ENCODE peak calls at places on chromosomes 1 and 21, in nine cellular contexts. D is CD8-positive, alpha-beta T cell; F is heart right ventricle; J is right atrium auricular region; R is RWPE1; L is Panc1; V is body of pancreas; H is cardiac muscle cell; X is tibial nerve. Y is an unnamed sample.

GRCh38 chr1:244353572-244354091 is 98.1 kb downstream of the ADSS2 start:
- DNase-seq in J (peak), R (peak), H (peak), D (no peak), F (peak), V (no peak), L (peak), X (peak), Y (peak)

GRCh38 chr1:66250483-66250882 is 283.5 kb upstream of the SGIP1 start:
- DNase-seq in F (no peak), X (no peak), J (no peak), D (no peak), V (no peak), H (peak), R (no peak), L (no peak), Y (no peak)

GRCh38 chr1:160362168-160362941 is 4.5 kb upstream of the NHLH1 start:
- DNase-seq in H (peak), F (no peak), D (no peak), X (no peak), R (no peak), L (no peak), J (peak), V (no peak), Y (no peak)

GRCh38 chr1:161096514-161096913 is 1.6 kb upstream of the KLHDC9 start:
- DNase-seq in H (peak), R (peak), V (no peak), J (peak), X (peak), L (no peak), D (no peak), F (no peak), Y (no peak)

GRCh38 chr1:50959303-50959912 is 659 bp downstream of the FAF1 start:
- DNase-seq in F (no peak), D (no peak), L (no peak), J (no peak), V (no peak), X (peak), H (peak), R (peak), Y (no peak)

GRCh38 chr1:118113261-118113660 is 71.8 kb downstream of the SPAG17 start:
- DNase-seq in R (peak), X (no peak), H (no peak), D (no peak), V (no peak), F (no peak), J (no peak), L (no peak), Y (no peak)

GRCh38 chr1:20634594-20635084 is 1.4 kb downstream of the PINK1 start:
- DNase-seq in F (peak), L (no peak), H (peak), R (peak), X (no peak), D (peak), J (no peak), V (peak), Y (peak)

GRCh38 chr1:201444792-201445191 is 23.3 kb upstream of the TNNI1 start:
- DNase-seq in D (no peak), R (no peak), H (peak), X (no peak), F (no peak), V (no peak), J (no peak), L (no peak), Y (no peak)

GRCh38 chr21:44011123-44011773 is 861 bp upstream of the TRAPPC10 start:
- DNase-seq in X (no peak), D (no peak), F (no peak), L (no peak), R (no peak), J (no peak), V (no peak), H (no peak), Y (no peak)

GRCh38 chr1:210292276-210292851 is 36.3 kb upstream of the HHAT start:
- DNase-seq in F (peak), R (peak), X (peak), L (no peak), V (peak), J (peak), H (no peak), D (peak), Y (peak)

GRCh38 chr1:180912801-180913616 is at the start of gene KIAA1614:
- DNase-seq in V (no peak), L (no peak), R (peak), X (no peak), F (peak), J (no peak), H (peak), D (no peak), Y (peak)

GRCh38 chr1:28354121-28354520 is 15.4 kb upstream of the PHACTR4 start:
- DNase-seq in V (no peak), L (no peak), H (peak), F (no peak), D (no peak), R (no peak), J (no peak), X (no peak), Y (no peak)

GRCh38 chr1:23598424-23598823 is 39.1 kb upstream of the ID3 start:
- DNase-seq in D (no peak), X (no peak), H (no peak), F (no peak), V (no peak), J (no peak), L (no peak), R (no peak), Y (no peak)

GRCh38 chr1:79899914-79900313 is 893.4 kb upstream of the ADGRL4 start:
- DNase-seq in X (no peak), F (no peak), H (peak), V (no peak), R (peak), J (no peak), D (no peak), L (no peak), Y (no peak)

GRCh38 chr1:160128636-160129035 is 13.1 kb downstream of the ATP1A2 start:
- DNase-seq in X (no peak), D (no peak), R (no peak), F (no peak), L (no peak), J (no peak), H (no peak), V (no peak), Y (no peak)

GRCh38 chr1:59081181-59081580 is 215.7 kb upstream of the FGGY start:
- DNase-seq in F (no peak), X (no peak), L (no peak), D (no peak), R (no peak), H (no peak), V (no peak), J (no peak), Y (no peak)

GRCh38 chr1:10339815-10340214 is 59.0 kb upstream of the PGD start:
- DNase-seq in H (peak), R (peak), D (no peak), J (peak), F (peak), V (peak), X (no peak), L (no peak), Y (no peak)

GRCh38 chr1:203625623-203626189 is 926 bp upstream of the ATP2B4 start:
- DNase-seq in D (peak), R (peak), V (peak), L (peak), F (no peak), J (no peak), H (peak), X (peak), Y (no peak)

GRCh38 chr1:38133781-38134180 is 87.2 kb upstream of the POU3F1 start:
- DNase-seq in H (no peak), V (no peak), D (no peak), X (no peak), F (no peak), L (no peak), J (no peak), R (no peak), Y (no peak)

GRCh38 chr1:161168906-161169305 is 2.7 kb downstream of the PPOX start:
- DNase-seq in X (no peak), J (no peak), L (no peak), F (no peak), D (no peak), H (no peak), V (no peak), R (no peak), Y (no peak)

GRCh38 chr1:40625076-40625475 is 40.4 kb downstream of the RIMS3 start:
- DNase-seq in D (peak), X (no peak), H (peak), R (no peak), L (no peak), J (no peak), F (peak), V (peak), Y (peak)

GRCh38 chr1:7745783-7746182 is 25.3 kb upstream of the VAMP3 start:
- DNase-seq in R (peak), J (no peak), F (no peak), V (no peak), X (no peak), H (no peak), L (no peak), D (no peak), Y (no peak)

GRCh38 chr21:46005081-46005480 is 23.5 kb downstream of the COL6A1 start:
- DNase-seq in H (no peak), V (no peak), L (no peak), X (no peak), D (no peak), J (no peak), F (no peak), R (no peak), Y (peak)

GRCh38 chr1:154937051-154937987 is 800 bp upstream of the PMVK start:
- DNase-seq in D (peak), H (peak), F (peak), L (peak), X (peak), J (peak), V (peak), R (peak), Y (peak)
- TF ChIP-seq CTCF in D (peak), H (peak), F (peak), L (peak), X (peak), J (peak), V (no peak), R (peak), Y (no peak)

GRCh38 chr1:151356668-151357067 is 9.6 kb upstream of the RFX5 start:
- DNase-seq in R (no peak), V (no peak), L (no peak), F (no peak), J (no peak), X (no peak), D (no peak), H (no peak), Y (no peak)

GRCh38 chr1:151362308-151363155 is 10.0 kb downstream of the SELENBP1 start:
- DNase-seq in X (no peak), L (no peak), D (no peak), F (no peak), H (no peak), V (no peak), J (no peak), R (no peak), Y (no peak)

GRCh38 chr1:151364996-151365395 is 7.5 kb downstream of the SELENBP1 start:
- DNase-seq in F (no peak), X (no peak), V (no peak), D (no peak), R (no peak), J (no peak), L (no peak), H (no peak), Y (no peak)

DNA sequence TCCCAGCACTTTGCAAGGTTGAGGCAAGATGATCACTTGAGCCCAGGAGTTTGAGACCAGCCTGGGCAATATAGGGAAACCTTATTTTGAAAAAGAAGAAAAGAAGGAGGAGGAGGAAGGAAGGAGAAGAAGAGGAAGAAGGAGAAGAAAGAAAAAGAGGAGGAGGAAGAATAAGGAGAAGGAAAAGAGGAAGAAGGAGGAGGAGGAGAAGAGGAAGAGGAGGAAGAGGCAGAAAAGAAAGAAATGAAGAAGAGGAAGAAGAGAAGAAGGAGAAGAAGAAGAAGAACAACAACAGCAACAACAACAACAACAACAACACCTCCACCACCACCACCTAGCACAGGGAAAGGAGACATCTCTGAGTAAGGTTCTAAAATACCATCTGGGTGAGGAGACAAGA is 10.6 kb downstream of the SELENBP1 start:
- DNase-seq in L (no peak), X (no peak), D (no peak), V (no peak), H (no peak), F (no peak), J (no peak), R (no peak), Y (no peak)
- H3K27ac ChIP-seq in L (no peak), X (no peak), D (no peak), V (no peak), H (no peak), F (no peak), J (no peak), R (no peak), Y (no peak)

DNA sequence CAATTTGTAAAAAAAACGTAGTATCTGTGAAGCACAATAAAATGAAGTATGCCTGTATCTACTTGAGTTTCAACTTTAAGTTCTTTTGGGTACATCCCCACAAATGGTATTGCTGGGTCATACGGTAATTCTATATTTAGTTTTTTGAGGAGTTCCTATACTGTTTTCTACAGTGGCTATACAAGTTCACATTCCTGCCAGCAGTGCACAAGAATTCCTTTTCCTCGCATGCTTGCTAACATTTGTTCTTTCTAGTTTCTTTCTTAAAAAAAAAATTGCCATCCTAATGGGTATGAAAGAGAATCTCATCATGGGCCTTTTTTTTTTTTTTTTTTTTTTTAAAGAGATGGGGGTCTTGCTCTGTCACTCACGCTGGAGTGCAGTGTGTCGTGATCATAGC is 41.9 kb downstream of the UCK2 start:
- DNase-seq in J (no peak), R (no peak), L (no peak), H (no peak), V (no peak), F (no peak), D (no peak), X (no peak), Y (no peak)
- TF ChIP-seq CTCF in J (no peak), R (no peak), L (no peak), H (peak), V (no peak), F (no peak), D (no peak), X (no peak), Y (no peak)

DNA sequence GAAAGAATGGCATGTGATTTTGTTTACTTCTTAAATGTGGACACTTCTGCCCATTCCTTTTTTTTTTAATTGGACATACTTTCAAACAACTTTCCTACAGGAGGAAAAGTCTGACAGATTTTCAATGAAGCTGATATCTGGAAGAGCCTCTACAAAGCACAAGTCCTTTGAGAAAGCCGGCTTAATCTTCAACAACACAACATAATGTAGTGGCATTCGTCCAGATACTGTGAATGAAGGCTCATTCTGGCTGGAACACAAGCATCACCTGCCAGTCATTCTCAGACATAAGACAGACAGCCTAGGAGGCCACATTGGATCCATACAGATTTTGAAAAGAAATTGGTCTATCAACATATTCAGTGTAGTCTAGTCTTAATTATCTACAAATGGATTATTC is 4.9 kb downstream of the OTUD7B start:
- DNase-seq in D (no peak), F (no peak), J (no peak), V (no peak), H (no peak), X (no peak), L (no peak), R (no peak), Y (no peak)
- H3K27ac ChIP-seq in D (no peak), F (no peak), J (no peak), V (no peak), H (no peak), X (no peak), L (no peak), R (no peak), Y (no peak)

Y was measured in Peyer's patch.